ENCODE peak calls at places on chromosomes 5 and 9, in six cellular contexts. Z is cardiac muscle cell, J is gastrocnemius medialis, D is IMR-90, P is HL-60, B is sigmoid colon. Q is an unnamed sample.

GRCh38 chr5:1644810-1645571 is 121.2 kb upstream of the LPCAT1 start:
- DNase-seq in Z (peak; percentile 94), J (peak; percentile 57), D (peak; percentile 78), B (peak; percentile 91), P (peak; percentile 41), Q (peak; percentile 84)

GRCh38 chr5:140569197-140569596 is 4.6 kb downstream of the SLC35A4 start:
- DNase-seq in Z (no peak), B (peak; percentile 55), P (no peak), D (no peak), J (peak; percentile 80), Q (no peak)

GRCh38 chr5:3382782-3383181 is 212.8 kb upstream of the IRX1 start:
- DNase-seq in B (no peak), D (no peak), P (no peak), Z (no peak), J (no peak), Q (no peak)

GRCh38 chr5:82176115-82176514 is 102.0 kb downstream of the RPS23 start:
- DNase-seq in P (no peak), B (no peak), D (peak; percentile 27), J (no peak), Z (peak; percentile 32), Q (no peak)

GRCh38 chr5:43729846-43730478 is 127.0 kb downstream of the NNT start:
- DNase-seq in Z (peak; percentile 64), P (no peak), D (peak; percentile 51), B (no peak), J (no peak), Q (no peak)

GRCh38 chr9:69218166-69218565 is 44.1 kb downstream of the TJP2 start:
- DNase-seq in J (no peak), B (no peak), P (no peak), D (no peak), Z (no peak), Q (no peak)

GRCh38 chr5:2353871-2354440 is 397.5 kb downstream of the IRX2 start:
- DNase-seq in Z (no peak), J (no peak), P (no peak), B (no peak), D (no peak), Q (no peak)

GRCh38 chr5:14399054-14399657 is 182.4 kb upstream of the OTULINL start:
- DNase-seq in D (peak; percentile 74), B (no peak), Z (peak; percentile 77), J (no peak), P (peak; percentile 7), Q (no peak)

GRCh38 chr9:130940693-130941576 is 1.9 kb upstream of the FIBCD1 start:
- DNase-seq in D (peak; percentile 15), J (peak; percentile 37), B (peak; percentile 79), Z (no peak), P (no peak), Q (peak; percentile 90)

GRCh38 chr5:75651575-75651974 is 40.3 kb downstream of the ANKDD1B start:
- DNase-seq in D (no peak), J (no peak), B (no peak), Z (no peak), P (no peak), Q (no peak)

DNA sequence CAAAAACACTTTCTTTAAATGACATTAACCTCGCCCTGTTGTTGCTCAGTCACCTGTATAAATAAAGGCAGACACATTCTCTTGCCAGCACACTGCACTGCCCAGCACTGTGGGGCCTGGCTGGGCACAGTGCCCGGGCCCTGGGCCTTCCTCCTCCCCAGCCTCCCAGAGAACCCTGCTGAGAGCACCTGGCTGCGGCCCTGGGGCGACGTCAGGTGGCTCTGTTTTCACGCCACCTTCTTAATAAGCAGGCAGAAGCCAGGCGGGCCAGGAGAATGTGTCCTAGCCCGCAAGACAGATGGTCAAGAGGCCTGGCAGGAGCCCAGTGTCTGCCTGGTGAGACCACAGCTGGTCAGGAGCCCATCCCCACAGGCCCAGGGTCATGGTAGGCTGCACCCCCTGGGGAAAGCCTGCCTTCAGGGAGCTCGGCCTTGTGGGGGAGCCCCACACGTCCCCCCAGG is 8.2 kb upstream of the AGPAT2 start:
- DNase-seq in J (no peak), Z (no peak), P (no peak), D (no peak), B (no peak), Q (peak; percentile 80)
- TF ChIP-seq CTCF in J (no peak), Z (no peak), P (no peak), D (no peak), B (no peak), Q (no peak)

DNA sequence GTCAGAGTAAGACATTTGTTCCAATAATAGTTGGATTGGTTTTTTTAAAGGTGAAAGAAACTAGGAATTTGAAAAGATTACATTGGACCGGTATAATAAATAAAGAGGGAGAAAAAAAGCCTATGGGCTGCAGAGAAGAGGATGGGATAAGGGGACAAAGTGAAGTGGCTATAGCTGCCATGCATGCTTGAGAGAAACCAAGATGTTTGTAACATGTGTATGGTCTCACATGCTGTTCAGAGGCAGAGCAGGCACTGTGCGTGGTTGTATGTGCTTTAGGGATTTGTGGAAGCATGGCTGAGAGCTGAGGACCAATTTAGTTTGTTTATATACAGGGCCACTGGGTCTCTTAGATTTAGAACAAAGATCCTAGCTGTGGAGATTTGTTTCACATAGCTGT is 32.7 kb downstream of the LNPEP start:
- DNase-seq in P (no peak), D (peak; percentile 28), J (no peak), B (no peak), Z (no peak), Q (no peak)
- TF ChIP-seq CTCF in P (no peak), D (no peak), J (no peak), B (no peak), Z (no peak), Q (no peak)

GRCh38 chr5:151682751-151683331 is 3.9 kb downstream of the SPARC start:
- DNase-seq in D (peak; percentile 43), B (no peak), Z (peak; percentile 73), J (no peak), P (no peak), Q (no peak)

GRCh38 chr5:151685749-151686672 is 704 bp downstream of the SPARC start:
- DNase-seq in J (peak; percentile 64), B (no peak), P (no peak), D (no peak), Z (no peak), Q (no peak)

GRCh38 chr5:151683444-151683843 is 3.3 kb downstream of the SPARC start:
- DNase-seq in D (no peak), Z (no peak), B (no peak), P (no peak), J (no peak), Q (no peak)

GRCh38 chr5:151683936-151684586 is 2.7 kb downstream of the SPARC start:
- DNase-seq in B (no peak), D (no peak), P (no peak), J (no peak), Z (peak; percentile 68), Q (no peak)

GRCh38 chr5:151684690-151685361 is 1.9 kb downstream of the SPARC start:
- DNase-seq in B (peak; percentile 87), J (peak; percentile 51), D (peak; percentile 97), P (no peak), Z (peak; percentile 96), Q (peak; percentile 21)
- TF ChIP-seq CTCF in B (no peak), J (peak; percentile 16), D (peak; percentile 37), P (no peak), Z (peak; percentile 35), Q (peak; percentile 23)

DNA sequence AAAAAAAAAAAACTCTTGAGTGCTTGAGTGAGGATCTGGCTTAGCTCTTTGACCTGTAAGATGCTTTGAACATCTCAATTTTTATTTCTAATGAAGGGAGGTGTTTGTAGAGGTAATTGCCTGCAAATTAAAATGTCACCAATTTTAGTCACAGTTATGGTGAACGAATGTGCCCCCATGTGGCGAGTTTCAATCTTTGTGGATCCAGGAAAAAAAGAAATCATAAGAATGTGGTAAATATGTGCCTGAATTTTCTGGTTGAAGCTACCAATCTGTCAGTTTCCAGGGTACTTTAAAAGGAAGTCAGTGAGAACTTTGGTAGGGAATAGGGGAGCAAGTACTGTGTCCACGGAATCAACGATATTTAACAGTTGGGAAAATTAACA is 1772.4 kb upstream of the CDH9 start:
- DNase-seq in P (no peak), B (no peak), D (no peak), Z (no peak), J (no peak), Q (no peak)
- TF ChIP-seq CTCF in P (no peak), B (no peak), D (no peak), Z (no peak), J (no peak), Q (no peak)

GRCh38 chr9:120366646-120367019 is 213.3 kb downstream of the CDK5RAP2 start:
- DNase-seq in D (peak; percentile 91), Z (peak; percentile 96), B (no peak), P (no peak), J (no peak), Q (peak; percentile 7)
- TF ChIP-seq CTCF in D (peak; percentile 61), Z (peak; percentile 59), B (no peak), P (no peak), J (no peak), Q (no peak)

GRCh38 chr5:57277085-57277484 is 103.2 kb downstream of the GPBP1 start:
- DNase-seq in J (no peak), P (no peak), B (no peak), D (peak; percentile 40), Z (peak; percentile 57), Q (peak; percentile 15)
- TF ChIP-seq CTCF in J (no peak), P (no peak), B (no peak), D (peak; percentile 55), Z (peak; percentile 27), Q (peak; percentile 24)

DNA sequence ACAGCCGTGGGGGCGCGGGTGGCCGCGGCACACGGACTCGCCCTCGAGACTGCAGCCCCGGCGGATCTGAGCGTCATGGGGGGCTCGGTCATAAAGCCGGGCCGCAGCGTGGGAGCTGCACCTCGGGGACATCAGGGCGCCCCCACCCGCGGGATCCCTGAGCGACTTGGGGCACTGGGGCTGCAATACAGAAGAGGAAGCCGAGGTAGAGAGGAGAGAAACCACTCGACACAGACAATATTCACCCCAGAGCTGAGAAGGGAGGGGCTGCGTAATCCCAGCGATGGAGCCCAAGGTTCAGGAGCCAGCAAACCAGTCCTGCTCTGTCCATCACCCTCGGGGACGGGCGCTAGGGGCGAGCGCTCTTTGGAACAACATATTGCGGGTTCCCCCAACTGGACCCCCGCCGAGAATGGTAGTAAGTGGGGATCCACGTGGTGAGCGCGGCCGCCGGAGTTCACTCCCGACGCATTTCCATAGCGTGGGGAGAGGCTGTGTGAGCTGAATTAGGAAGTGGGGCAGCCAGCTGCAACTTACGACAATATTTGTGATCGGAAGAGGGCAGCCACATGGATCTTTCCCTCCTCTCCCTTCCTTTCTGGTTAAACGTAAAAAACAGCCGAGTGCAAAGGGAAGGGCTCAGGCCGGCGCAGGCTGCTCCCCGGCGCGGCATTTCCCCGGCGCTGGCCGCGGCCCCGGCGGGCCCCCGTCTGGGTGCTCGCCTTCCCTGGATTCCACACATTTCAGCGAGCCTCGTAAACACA is 9.9 kb downstream of the PTCH1 start:
- DNase-seq in B (peak; percentile 77), D (peak; percentile 58), J (peak; percentile 22), P (peak; percentile 60), Z (peak; percentile 78), Q (peak; percentile 18)
- TF ChIP-seq CTCF in B (no peak), D (no peak), J (no peak), P (no peak), Z (no peak), Q (no peak)